ENCODE peak calls at places on chromosome 1, in seven cellular contexts. Q is heart left ventricle, U is sigmoid colon, C is K562, I is uterus, V is breast epithelium, W is ovary. Z is an unnamed sample.

GRCh38 chr1:38962113-38962512 is 20.5 kb upstream of the RHBDL2 start:
- DNase-seq in Q (no peak), U (no peak), C (no peak), I (no peak), V (no peak), W (no peak), Z (no peak)

GRCh38 chr1:113871597-113872113 is at the start of gene PTPN22:
- DNase-seq in Q (no peak), U (no peak), C (no peak), I (no peak), V (peak; percentile 49), W (no peak), Z (no peak)

GRCh38 chr1:199123615-199124014 is 484.8 kb downstream of the PTPRC start:
- DNase-seq in Q (no peak), U (no peak), C (no peak), I (no peak), V (no peak), W (no peak), Z (no peak)

GRCh38 chr1:160755864-160756616 is 17.0 kb downstream of the SLAMF7 start:
- DNase-seq in Q (no peak), U (no peak), C (no peak), I (no peak), V (no peak), W (no peak), Z (no peak)

GRCh38 chr1:23593042-23593521 is 33.8 kb upstream of the ID3 start:
- DNase-seq in Q (no peak), U (no peak), C (no peak), I (no peak), V (no peak), W (no peak), Z (no peak)

GRCh38 chr1:215114154-215114933 is 31.8 kb downstream of the KCNK2 start:
- DNase-seq in Q (no peak), U (no peak), C (no peak), I (no peak), V (peak; percentile 57), W (no peak), Z (no peak)

GRCh38 chr1:76793594-76793993 is 73.7 kb upstream of the ST6GALNAC5 start:
- DNase-seq in Q (no peak), U (no peak), C (no peak), I (no peak), V (no peak), W (no peak), Z (no peak)

GRCh38 chr1:81463889-81464288 is 336.8 kb upstream of the ADGRL2 start:
- DNase-seq in Q (no peak), U (no peak), C (no peak), I (no peak), V (no peak), W (no peak), Z (no peak)

DNA sequence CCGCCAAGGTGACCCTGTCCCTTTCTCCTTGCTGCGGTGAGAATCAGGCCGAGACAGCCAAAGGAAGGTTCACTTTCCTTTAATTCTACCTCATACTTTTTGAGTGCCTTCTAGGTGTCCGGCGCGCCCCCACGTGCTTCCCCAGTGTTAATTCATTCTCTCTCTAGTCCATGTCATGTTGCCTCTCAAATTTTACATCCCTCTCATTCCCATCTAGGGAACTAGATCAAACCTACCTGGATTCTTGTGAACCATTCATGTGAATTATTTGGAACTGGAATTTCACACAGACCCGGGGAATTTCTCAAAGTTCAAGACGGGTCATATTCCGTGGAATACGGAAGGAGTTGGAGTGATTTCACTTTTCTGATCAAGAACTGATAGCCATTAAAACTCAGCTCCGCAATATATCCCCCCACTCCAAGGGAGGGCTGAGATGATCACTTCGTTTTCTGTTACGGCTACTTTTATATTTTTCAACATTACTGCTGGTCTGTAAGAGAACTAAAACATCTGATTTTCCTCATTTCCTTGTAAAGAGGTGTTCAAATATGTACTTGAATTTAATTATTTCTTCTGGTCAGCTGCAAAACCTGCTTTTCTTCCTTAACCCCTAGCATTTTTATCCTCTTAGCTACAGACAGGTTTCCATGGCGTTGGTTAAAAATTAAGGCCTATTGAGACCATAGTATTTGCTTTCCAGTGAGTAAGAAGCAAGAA is 1.0 kb upstream of the ENO1 start:
- DNase-seq in Q (no peak), U (peak; percentile 81), C (no peak), I (no peak), V (no peak), W (no peak), Z (no peak)
- TF ChIP-seq POLR2A in Q (no peak), U (no peak), C (no peak), I (no peak), V (no peak), W (no peak), Z (no peak)

GRCh38 chr1:109739738-109740614 is 862 bp downstream of the GSTM3 start:
- DNase-seq in Q (peak; percentile 92), U (peak; percentile 90), C (peak; percentile 78), I (peak; percentile 82), V (peak; percentile 68), W (peak; percentile 92), Z (no peak)
- TF ChIP-seq POLR2A in Q (peak; percentile 59), U (peak; percentile 63), C (peak; percentile 31), I (peak; percentile 83), V (peak; percentile 76), W (peak; percentile 99), Z (peak; percentile 76)

DNA sequence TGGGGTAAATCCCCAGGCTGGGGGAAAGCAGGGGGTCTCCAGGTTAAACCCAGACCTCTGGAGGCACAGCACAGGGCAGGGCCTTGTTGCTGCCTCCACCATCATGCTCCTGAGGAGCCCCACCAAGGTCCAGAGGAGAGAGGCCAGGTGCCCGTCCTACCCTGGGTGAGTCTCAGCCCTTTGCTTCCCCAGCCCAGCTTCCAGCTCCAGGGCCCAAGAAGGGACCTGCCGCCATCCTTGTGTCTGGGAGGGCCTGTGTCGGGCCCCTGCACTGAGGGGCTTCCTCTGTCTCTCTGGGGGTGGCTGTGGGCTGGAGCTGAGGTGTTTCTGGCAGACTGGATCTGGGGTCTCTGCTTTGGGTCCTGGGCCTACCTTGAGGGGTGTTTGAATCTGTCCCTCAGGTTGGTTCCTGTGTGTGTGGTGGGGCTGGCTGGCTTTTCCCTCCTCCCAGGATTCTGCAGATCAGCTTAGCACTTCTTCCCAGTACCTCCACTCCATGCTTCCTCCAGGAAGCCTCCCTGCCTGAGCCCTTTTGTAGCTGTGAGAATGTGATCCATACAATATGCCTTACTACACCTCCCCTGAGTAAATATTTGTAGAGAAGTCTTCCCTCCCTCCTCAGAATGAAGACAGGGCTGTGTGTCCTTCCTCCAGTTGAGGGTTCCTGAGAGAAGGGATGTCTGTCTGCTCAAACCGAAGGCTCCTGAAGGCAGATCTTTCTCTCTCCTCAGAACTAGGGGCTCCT is 6.2 kb downstream of the GPR3 start:
- DNase-seq in Q (no peak), U (no peak), C (no peak), I (no peak), V (no peak), W (no peak), Z (no peak)
- TF ChIP-seq POLR2A in Q (no peak), U (no peak), C (no peak), I (no peak), V (no peak), W (no peak), Z (no peak)

DNA sequence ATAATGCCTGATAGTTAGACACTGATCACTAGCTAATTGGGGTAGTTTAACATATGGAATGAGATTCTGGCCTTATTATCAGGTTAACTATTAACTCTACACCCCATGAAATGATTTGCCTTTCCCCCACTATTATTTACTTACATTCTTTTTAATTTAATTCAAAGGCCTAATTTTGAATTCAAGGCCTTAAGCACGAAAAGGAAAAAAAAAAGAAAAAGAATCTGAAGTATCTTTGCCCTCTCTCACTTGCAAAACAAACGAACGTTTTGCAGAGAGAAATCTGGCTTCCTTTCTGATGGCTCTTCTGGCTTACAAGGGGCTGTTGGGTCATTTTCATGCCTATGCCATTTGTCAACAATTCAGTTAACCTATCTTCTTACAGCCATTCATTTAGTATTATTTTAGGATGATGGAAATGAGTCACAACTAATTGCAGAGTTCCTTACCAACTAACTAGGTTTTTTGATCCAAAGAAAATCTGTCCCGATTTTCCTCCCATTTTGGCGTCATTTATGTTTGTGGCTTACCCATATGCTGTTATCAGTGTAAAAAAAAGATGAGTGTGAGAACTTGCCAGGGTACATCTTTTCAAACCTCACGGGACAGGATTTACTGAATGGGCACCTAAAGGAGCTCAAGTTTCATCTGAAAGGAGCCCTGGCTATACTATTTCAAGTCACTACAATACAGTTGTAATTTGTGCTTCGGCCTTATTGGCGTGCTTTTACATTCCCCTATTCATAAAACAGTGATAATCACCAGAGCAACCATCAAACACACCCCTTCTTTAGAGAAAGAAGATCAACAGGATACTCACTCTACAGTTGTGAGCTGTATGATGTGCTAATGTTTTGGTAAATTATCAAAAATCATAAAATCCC is 1.9 kb upstream of the ERRFI1 start:
- DNase-seq in Q (no peak), U (no peak), C (no peak), I (no peak), V (no peak), W (no peak), Z (no peak)
- TF ChIP-seq POLR2A in Q (no peak), U (no peak), C (no peak), I (no peak), V (no peak), W (no peak), Z (no peak)

GRCh38 chr1:24705260-24706073 is 39.8 kb upstream of the CLIC4 start:
- DNase-seq in Q (peak; percentile 89), U (peak; percentile 84), C (peak; percentile 92), I (peak; percentile 69), V (peak; percentile 94), W (peak; percentile 69), Z (no peak)
- TF ChIP-seq POLR2A in Q (no peak), U (no peak), C (peak; percentile 66), I (no peak), V (no peak), W (no peak), Z (no peak)

GRCh38 chr1:6785318-6785712 is at the start of gene CAMTA1:
- DNase-seq in Q (peak; percentile 99), U (no peak), C (no peak), I (no peak), V (no peak), W (no peak), Z (no peak)

GRCh38 chr1:6783221-6783620 is 2.0 kb upstream of the CAMTA1 start:
- DNase-seq in Q (no peak), U (no peak), C (no peak), I (no peak), V (no peak), W (no peak), Z (no peak)

GRCh38 chr1:6785721-6786505 is 659 bp downstream of the CAMTA1 start:
- DNase-seq in Q (peak; percentile 72), U (peak; percentile 69), C (peak; percentile 95), I (peak; percentile 56), V (peak; percentile 31), W (peak; percentile 70), Z (no peak)

GRCh38 chr1:6784560-6785317 is 515 bp upstream of the CAMTA1 start:
- DNase-seq in Q (peak; percentile 99), U (peak; percentile 100), C (peak; percentile 99), I (peak; percentile 100), V (peak; percentile 100), W (peak; percentile 100), Z (peak; percentile 99)

GRCh38 chr1:6783956-6784559 is 1.2 kb upstream of the CAMTA1 start:
- DNase-seq in Q (no peak), U (no peak), C (no peak), I (no peak), V (no peak), W (no peak), Z (no peak)
- TF ChIP-seq POLR2A in Q (no peak), U (peak; percentile 22), C (peak; percentile 69), I (peak; percentile 9), V (no peak), W (no peak), Z (no peak)

DNA sequence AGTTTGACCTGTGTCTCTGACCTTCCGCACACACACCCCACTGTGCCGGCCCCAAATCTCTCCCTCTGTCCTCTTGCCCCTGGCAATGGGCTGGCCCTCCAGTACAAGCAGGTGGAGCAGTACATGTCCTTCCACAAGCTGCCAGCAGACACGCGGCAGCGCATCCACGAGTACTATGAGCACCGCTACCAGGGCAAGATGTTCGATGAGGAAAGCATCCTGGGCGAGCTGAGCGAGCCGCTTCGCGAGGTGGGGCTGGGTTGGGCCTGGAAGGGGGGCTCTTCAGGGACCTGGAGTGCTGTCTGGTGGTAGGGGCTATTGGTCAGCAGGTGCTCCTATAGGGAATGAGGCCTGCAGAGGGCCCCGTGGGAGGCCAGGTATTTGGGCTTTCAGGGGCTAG is 7.8 kb downstream of the HCN3 start:
- DNase-seq in Q (no peak), U (no peak), C (no peak), I (no peak), V (no peak), W (no peak), Z (no peak)
- TF ChIP-seq POLR2A in Q (no peak), U (no peak), C (no peak), I (no peak), V (no peak), W (no peak), Z (no peak)

Z was measured in esophagus squamous epithelium.